ENCODE peak calls at places on chromosome 12, in ten cellular contexts. One of them, this sample, is unnamed.
A peak's percentile ranks its signal among the peaks of the same experiment; 100 is the strongest.

GRCh38 chr12:106586803-106587684 is 4.2 kb downstream of the RFX4 start:
- DNase-seq in memory B cell: no peak
- DNase-seq in uterus: no peak
- DNase-seq in ACHN: peak; percentile 21
- DNase-seq in colonic mucosa: no peak
- DNase-seq in epithelial cell of esophagus: no peak
- DNase-seq in hepatic stellate cell: no peak
- DNase-seq in RWPE1: no peak
- DNase-seq in amniotic stem cell: no peak
- DNase-seq in NCI-H146: peak; percentile 71
- DNase-seq in this sample: peak; percentile 37

GRCh38 chr12:126681676-126682075 is 1585.3 kb upstream of the TMEM132C start:
- DNase-seq in epithelial cell of esophagus: no peak
- DNase-seq in RWPE1: no peak
- DNase-seq in NCI-H146: no peak
- DNase-seq in hepatic stellate cell: no peak
- DNase-seq in amniotic stem cell: no peak
- DNase-seq in memory B cell: no peak
- DNase-seq in ACHN: no peak
- DNase-seq in colonic mucosa: no peak
- DNase-seq in uterus: no peak
- DNase-seq in this sample: no peak

GRCh38 chr12:110367209-110367864 is 36.2 kb downstream of the ANAPC7 start:
- DNase-seq in RWPE1: no peak
- DNase-seq in memory B cell: no peak
- DNase-seq in NCI-H146: no peak
- DNase-seq in epithelial cell of esophagus: no peak
- DNase-seq in hepatic stellate cell: no peak
- DNase-seq in ACHN: no peak
- DNase-seq in uterus: no peak
- DNase-seq in colonic mucosa: no peak
- DNase-seq in amniotic stem cell: no peak
- DNase-seq in this sample: no peak

GRCh38 chr12:21813751-21814150 is 39.2 kb upstream of the KCNJ8 start:
- DNase-seq in NCI-H146: no peak
- DNase-seq in epithelial cell of esophagus: no peak
- DNase-seq in hepatic stellate cell: no peak
- DNase-seq in ACHN: no peak
- DNase-seq in amniotic stem cell: no peak
- DNase-seq in memory B cell: no peak
- DNase-seq in colonic mucosa: no peak
- DNase-seq in uterus: no peak
- DNase-seq in RWPE1: no peak
- DNase-seq in this sample: no peak

GRCh38 chr12:52193991-52194390 is 2.2 kb upstream of the KRT80 start:
- DNase-seq in memory B cell: no peak
- DNase-seq in colonic mucosa: no peak
- DNase-seq in ACHN: no peak
- DNase-seq in hepatic stellate cell: no peak
- DNase-seq in NCI-H146: no peak
- DNase-seq in uterus: no peak
- DNase-seq in amniotic stem cell: no peak
- DNase-seq in epithelial cell of esophagus: no peak
- DNase-seq in RWPE1: no peak
- DNase-seq in this sample: no peak

GRCh38 chr12:87827638-87828264 is 201.4 kb downstream of the C12orf50 start:
- DNase-seq in hepatic stellate cell: no peak
- DNase-seq in epithelial cell of esophagus: peak; percentile 88
- DNase-seq in NCI-H146: no peak
- DNase-seq in ACHN: peak; percentile 91
- DNase-seq in RWPE1: peak; percentile 41
- DNase-seq in memory B cell: no peak
- DNase-seq in uterus: no peak
- DNase-seq in colonic mucosa: no peak
- DNase-seq in amniotic stem cell: no peak
- DNase-seq in this sample: no peak

GRCh38 chr12:49867580-49868341 is 24.9 kb upstream of the BCDIN3D start:
- DNase-seq in hepatic stellate cell: no peak
- DNase-seq in epithelial cell of esophagus: peak; percentile 33
- DNase-seq in NCI-H146: no peak
- DNase-seq in amniotic stem cell: no peak
- DNase-seq in ACHN: no peak
- DNase-seq in RWPE1: peak; percentile 57
- DNase-seq in colonic mucosa: no peak
- DNase-seq in uterus: no peak
- DNase-seq in memory B cell: no peak
- DNase-seq in this sample: no peak

GRCh38 chr12:102702447-102703114 is 214.5 kb downstream of the PAH start:
- DNase-seq in NCI-H146: peak; percentile 6
- DNase-seq in uterus: peak; percentile 53
- DNase-seq in colonic mucosa: no peak
- DNase-seq in amniotic stem cell: no peak
- DNase-seq in ACHN: peak; percentile 80
- DNase-seq in epithelial cell of esophagus: peak; percentile 53
- DNase-seq in RWPE1: peak; percentile 35
- DNase-seq in memory B cell: peak; percentile 26
- DNase-seq in hepatic stellate cell: peak; percentile 26
- DNase-seq in this sample: peak; percentile 89

GRCh38 chr12:113135178-113136127 is at the start of gene RASAL1:
- DNase-seq in RWPE1: peak; percentile 67
- DNase-seq in epithelial cell of esophagus: peak; percentile 55
- DNase-seq in ACHN: peak; percentile 98
- DNase-seq in amniotic stem cell: no peak
- DNase-seq in hepatic stellate cell: no peak
- DNase-seq in NCI-H146: peak; percentile 90
- DNase-seq in memory B cell: peak; percentile 76
- DNase-seq in uterus: no peak
- DNase-seq in colonic mucosa: peak; percentile 91
- DNase-seq in this sample: peak; percentile 66

GRCh38 chr12:15796493-15797141 is 7.4 kb upstream of the EPS8 start:
- DNase-seq in amniotic stem cell: no peak
- DNase-seq in memory B cell: no peak
- DNase-seq in epithelial cell of esophagus: no peak
- DNase-seq in hepatic stellate cell: no peak
- DNase-seq in NCI-H146: no peak
- DNase-seq in uterus: no peak
- DNase-seq in colonic mucosa: no peak
- DNase-seq in RWPE1: peak; percentile 56
- DNase-seq in ACHN: peak; percentile 83
- DNase-seq in this sample: peak; percentile 81

GRCh38 chr12:109347579-109347978 is at the start of gene MYO1H:
- DNase-seq in RWPE1: no peak
- DNase-seq in NCI-H146: no peak
- DNase-seq in epithelial cell of esophagus: no peak
- DNase-seq in uterus: no peak
- DNase-seq in amniotic stem cell: no peak
- DNase-seq in ACHN: no peak
- DNase-seq in colonic mucosa: no peak
- DNase-seq in memory B cell: no peak
- DNase-seq in hepatic stellate cell: no peak
- DNase-seq in this sample: no peak

GRCh38 chr12:94157891-94158495 is 9.6 kb downstream of the PLXNC1 start:
- DNase-seq in NCI-H146: peak; percentile 13
- DNase-seq in RWPE1: no peak
- DNase-seq in colonic mucosa: no peak
- DNase-seq in amniotic stem cell: no peak
- DNase-seq in uterus: no peak
- DNase-seq in ACHN: no peak
- DNase-seq in epithelial cell of esophagus: no peak
- DNase-seq in hepatic stellate cell: no peak
- DNase-seq in memory B cell: no peak
- DNase-seq in this sample: no peak

This sample was measured in osteoblast.